ENCODE peak calls at places on chromosomes 2 and 18, in nine cellular contexts. L is neural crest cell; D is NCI-H2171; P is RPMI7951; E is HFFc6; O is activated T-helper 1 cell treated with anti-CD3 and anti-CD28 coated beads, Interleukin-2, amount 50 U/mL, for 16 hours; V is central memory CD8-positive, alpha-beta T cell; Z is stimulated activated naive CD8-positive, alpha-beta T cell treated with anti-CD3 and anti-CD28 coated beads, Interleukin-15, Interleukin-2, amounts not matched to agents 100 U/mL and 50 U/mL, for 24 hours; Q is C1 segment of cervical spinal cord. Y is an unnamed sample.

GRCh38 chr2:221289846-221290245 is 282.3 kb downstream of the EPHA4 start:
- DNase-seq in L (no peak), D (no peak), V (no peak), P (no peak), O (no peak), E (no peak), Q (no peak), Z (no peak), Y (no peak)

GRCh38 chr2:120518819-120519218 is 172.9 kb downstream of the INHBB start:
- DNase-seq in L (no peak), Z (no peak), E (no peak), D (no peak), Q (no peak), O (no peak), P (no peak), V (no peak), Y (no peak)

GRCh38 chr2:201116959-201117734 is 1.2 kb downstream of the CFLAR start:
- DNase-seq in E (peak; percentile 81), O (no peak), Z (no peak), D (no peak), V (peak; percentile 51), P (peak; percentile 88), Q (peak; percentile 64), L (no peak), Y (peak; percentile 66)

GRCh38 chr2:149278146-149278878 is 52.1 kb upstream of the LYPD6 start:
- DNase-seq in Q (no peak), D (no peak), V (no peak), Z (no peak), O (no peak), P (peak; percentile 57), E (no peak), L (no peak), Y (no peak)

GRCh38 chr2:128329607-128330006 is 10.9 kb upstream of the HS6ST1 start:
- DNase-seq in V (no peak), P (no peak), E (no peak), Q (no peak), D (no peak), Z (no peak), L (no peak), O (no peak), Y (no peak)

GRCh38 chr2:86750240-86750839 is 30.2 kb downstream of the RMND5A start:
- DNase-seq in L (no peak), E (no peak), P (no peak), O (no peak), Q (no peak), V (no peak), Z (no peak), D (no peak), Y (no peak)

GRCh38 chr2:218981390-218982311 is 3.3 kb downstream of the FEV start:
- DNase-seq in O (no peak), P (peak; percentile 24), V (no peak), L (no peak), Q (no peak), Z (peak; percentile 36), D (no peak), E (no peak), Y (peak; percentile 58)

GRCh38 chr2:28390857-28391563 is 1.6 kb upstream of the FOSL2 start:
- DNase-seq in V (no peak), P (no peak), O (no peak), E (peak; percentile 75), Q (peak; percentile 79), L (peak; percentile 34), D (no peak), Z (no peak), Y (peak; percentile 80)

GRCh38 chr2:63741884-63742583 is 99.7 kb upstream of the UGP2 start:
- DNase-seq in P (peak; percentile 50), V (no peak), D (no peak), E (peak; percentile 39), O (no peak), Q (no peak), L (no peak), Z (no peak), Y (no peak)

GRCh38 chr2:177670791-177671528 is 278.4 kb downstream of the AGPS start:
- DNase-seq in P (no peak), L (no peak), Q (no peak), Z (no peak), V (no peak), E (no peak), O (no peak), D (no peak), Y (no peak)

GRCh38 chr2:150552421-150552820 is 65.0 kb upstream of the RND3 start:
- DNase-seq in E (no peak), P (no peak), L (no peak), O (no peak), V (no peak), D (no peak), Q (no peak), Z (no peak), Y (no peak)

GRCh38 chr2:138712212-138712979 is 67.8 kb downstream of the NXPH2 start:
- DNase-seq in E (peak; percentile 3), D (no peak), V (no peak), O (no peak), Q (no peak), Z (no peak), L (no peak), P (peak; percentile 66), Y (no peak)

GRCh38 chr2:180227461-180227860 is 220.4 kb upstream of the CWC22 start:
- DNase-seq in V (no peak), Q (no peak), L (no peak), Z (no peak), O (no peak), P (no peak), E (no peak), D (no peak), Y (no peak)

GRCh38 chr18:24052053-24052452 is 37.5 kb downstream of the TTC39C start:
- DNase-seq in Q (no peak), Z (no peak), O (no peak), P (no peak), E (no peak), V (no peak), D (no peak), L (no peak), Y (no peak)

GRCh38 chr2:80238692-80239469 is 65.7 kb downstream of the LRRTM1 start:
- DNase-seq in E (peak; percentile 33), D (no peak), Z (peak; percentile 23), P (no peak), V (no peak), Q (no peak), O (no peak), L (peak; percentile 51), Y (no peak)

GRCh38 chr2:127027715-127028114 is 79.2 kb downstream of the BIN1 start:
- DNase-seq in Q (no peak), D (no peak), P (no peak), O (no peak), V (no peak), E (no peak), Z (no peak), L (no peak), Y (no peak)

GRCh38 chr2:65380243-65380642 is 52.2 kb downstream of the SPRED2 start:
- DNase-seq in O (no peak), Z (no peak), V (no peak), P (peak; percentile 61), D (no peak), Q (no peak), L (no peak), E (peak; percentile 30), Y (no peak)

GRCh38 chr2:104768694-104769093 is 85.2 kb upstream of the POU3F3 start:
- DNase-seq in Z (no peak), L (no peak), V (no peak), E (no peak), Q (no peak), D (no peak), P (no peak), O (no peak), Y (no peak)

GRCh38 chr2:233349005-233349998 is 5.0 kb upstream of the DGKD start:
- DNase-seq in V (no peak), L (no peak), P (peak; percentile 81), Z (no peak), O (no peak), E (no peak), Q (no peak), D (no peak), Y (peak; percentile 87)

GRCh38 chr2:36889782-36890181 is 76.6 kb downstream of the STRN start:
- DNase-seq in P (peak; percentile 95), Z (no peak), O (no peak), Q (no peak), E (peak; percentile 97), D (no peak), V (no peak), L (no peak), Y (no peak)

GRCh38 chr2:1715184-1716012 is 28.9 kb downstream of the PXDN start:
- DNase-seq in P (peak; percentile 65), L (no peak), V (no peak), E (no peak), Z (no peak), O (no peak), Q (no peak), D (no peak), Y (no peak)

GRCh38 chr2:160157861-160158813 is 41.9 kb downstream of the ITGB6 start:
- DNase-seq in D (no peak), Q (no peak), P (peak; percentile 51), O (no peak), Z (no peak), L (no peak), V (no peak), E (peak; percentile 26), Y (no peak)

GRCh38 chr2:191664823-191665222 is 13.1 kb upstream of the NABP1 start:
- DNase-seq in Z (no peak), E (no peak), L (no peak), D (no peak), O (no peak), Q (no peak), P (no peak), V (no peak), Y (no peak)

GRCh38 chr18:40413160-40413559 is 1541.9 kb upstream of the PIK3C3 start:
- DNase-seq in V (no peak), Z (no peak), O (no peak), L (peak; percentile 28), D (peak; percentile 36), E (no peak), Q (no peak), P (no peak), Y (no peak)

GRCh38 chr18:6854811-6855210 is 125.3 kb downstream of the ARHGAP28 start:
- DNase-seq in D (no peak), O (no peak), L (no peak), V (no peak), E (no peak), P (no peak), Z (no peak), Q (no peak), Y (no peak)

GRCh38 chr2:58042486-58042970 is 4.1 kb upstream of the VRK2 start:
- DNase-seq in O (no peak), E (peak; percentile 92), L (no peak), P (peak; percentile 87), Q (no peak), V (no peak), Z (no peak), D (no peak), Y (no peak)

Y was measured in left colon.